ENCODE peak calls at places on chromosomes 4 and X, in seven cellular contexts. N is stimulated activated CD4-positive, alpha-beta T cell treated with anti-CD3 and anti-CD28 coated beads, Interleukin-2, amount 100 ng/mL, for 24 hours; E is NCI-H2081; X is coronary artery; C is GM03348; J is RWPE2; W is right atrium auricular region. V is an unnamed sample.

GRCh38 chr4:87188063-87188462 is 32.4 kb downstream of the KLHL8 start:
- DNase-seq in C (no peak), X (no peak), E (no peak), W (no peak), J (no peak), N (no peak), V (no peak)

GRCh38 chrX:81556880-81557279 is 355.0 kb downstream of the SH3BGRL start:
- DNase-seq in E (no peak), N (no peak), C (no peak), X (no peak), W (no peak), J (no peak), V (no peak)

GRCh38 chrX:72057844-72058243 is 73.9 kb downstream of the RTL5 start:
- DNase-seq in W (no peak), X (peak), C (no peak), N (no peak), J (no peak), E (no peak), V (no peak)

GRCh38 chr4:169619518-169619957 is 840 bp upstream of the CLCN3 start:
- DNase-seq in C (peak), J (no peak), W (no peak), N (peak), E (no peak), X (no peak), V (no peak)

GRCh38 chr4:148776944-148777343 is 334.7 kb upstream of the NR3C2 start:
- DNase-seq in W (no peak), J (no peak), N (no peak), E (no peak), C (peak), X (no peak), V (no peak)

GRCh38 chrX:71637848-71638247 is 19.5 kb upstream of the CXCR3 start:
- DNase-seq in N (no peak), E (no peak), C (peak), J (no peak), X (no peak), W (no peak), V (no peak)

GRCh38 chr4:99394913-99395312 is 40.2 kb downstream of the ADH7 start:
- DNase-seq in X (no peak), E (no peak), J (no peak), W (no peak), N (no peak), C (no peak), V (no peak)

GRCh38 chr4:172692701-172693100 is 475.9 kb upstream of the GALNT7 start:
- DNase-seq in E (no peak), N (no peak), W (no peak), X (no peak), C (no peak), J (no peak), V (no peak)

GRCh38 chrX:150148749-150149672 is 210.7 kb upstream of the EOLA2 start:
- DNase-seq in W (no peak), E (no peak), N (no peak), C (no peak), J (no peak), X (peak), V (peak)

GRCh38 chrX:30521440-30522182 is 56.0 kb downstream of the TASL start:
- DNase-seq in W (no peak), N (no peak), J (no peak), E (no peak), X (no peak), C (peak), V (no peak)

GRCh38 chrX:106168107-106168506 is at the start of gene PWWP3B:
- DNase-seq in X (no peak), J (peak), C (peak), E (peak), N (no peak), W (no peak), V (no peak)

GRCh38 chr4:178745203-178745602 is 1303.0 kb upstream of the AGA start:
- DNase-seq in J (no peak), X (no peak), N (no peak), E (no peak), C (no peak), W (no peak), V (no peak)

GRCh38 chr4:20288846-20289512 is 37.3 kb downstream of the SLIT2 start:
- DNase-seq in J (no peak), W (no peak), X (no peak), C (peak), E (no peak), N (no peak), V (no peak)

GRCh38 chrX:147476008-147476407 is 435.7 kb upstream of the FMR1 start:
- DNase-seq in N (no peak), E (no peak), C (peak), X (no peak), J (no peak), W (no peak), V (no peak)

GRCh38 chr4:40205259-40206198 is 8.7 kb downstream of the RHOH start:
- DNase-seq in X (no peak), C (no peak), E (no peak), W (no peak), J (no peak), N (no peak), V (no peak)

V was measured in osteocyte.